ENCODE peak calls at places on chromosomes 6 and 20, in four cellular contexts. P, D, R and L are unnamed samples.

GRCh38 chr20:62772103-62772611 is 24.1 kb upstream of the MRGBP start:
- DNase-seq in P (no peak), D (no peak), R (no peak), L (no peak)

GRCh38 chr6:164097557-164098398 is 683.3 kb downstream of the QKI start:
- DNase-seq in R (peak; percentile 45), P (peak; percentile 59), D (no peak), L (peak; percentile 40)

GRCh38 chr6:142926494-142927273 is 18.3 kb downstream of the HIVEP2 start:
- DNase-seq in P (peak; percentile 38), R (peak; percentile 81), D (peak; percentile 79), L (peak; percentile 84)

GRCh38 chr6:143329323-143329722 is 121.2 kb downstream of the ADAT2 start:
- DNase-seq in R (no peak), D (no peak), P (peak; percentile 52), L (peak; percentile 9)

GRCh38 chr20:19867074-19867473 is 109.0 kb downstream of the RIN2 start:
- DNase-seq in D (no peak), P (no peak), R (no peak), L (peak; percentile 87)

GRCh38 chr6:9948600-9949138 is 466.2 kb downstream of the TFAP2A start:
- DNase-seq in R (no peak), D (no peak), P (no peak), L (peak; percentile 23)

GRCh38 chr6:156866181-156866862 is 89.1 kb downstream of the ARID1B start:
- DNase-seq in R (no peak), P (peak; percentile 61), D (peak; percentile 59), L (no peak)

GRCh38 chr20:13681248-13682125 is 42.8 kb upstream of the TASP1 start:
- DNase-seq in R (no peak), D (no peak), P (peak; percentile 34), L (no peak)

GRCh38 chr6:136173519-136174507 is 76.3 kb downstream of the MTFR2 start:
- DNase-seq in P (no peak), D (no peak), R (no peak), L (no peak)

GRCh38 chr6:166343157-166343502 is 785 bp upstream of the SFT2D1 start:
- DNase-seq in R (no peak), P (no peak), D (peak; percentile 83), L (no peak)
- H2AFZ ChIP-seq in R (no peak overlapping the region), P (peak overlapping the region; percentile 93), D (peak overlapping the region; percentile 35), L (peak overlapping the region; percentile 94)

DNA sequence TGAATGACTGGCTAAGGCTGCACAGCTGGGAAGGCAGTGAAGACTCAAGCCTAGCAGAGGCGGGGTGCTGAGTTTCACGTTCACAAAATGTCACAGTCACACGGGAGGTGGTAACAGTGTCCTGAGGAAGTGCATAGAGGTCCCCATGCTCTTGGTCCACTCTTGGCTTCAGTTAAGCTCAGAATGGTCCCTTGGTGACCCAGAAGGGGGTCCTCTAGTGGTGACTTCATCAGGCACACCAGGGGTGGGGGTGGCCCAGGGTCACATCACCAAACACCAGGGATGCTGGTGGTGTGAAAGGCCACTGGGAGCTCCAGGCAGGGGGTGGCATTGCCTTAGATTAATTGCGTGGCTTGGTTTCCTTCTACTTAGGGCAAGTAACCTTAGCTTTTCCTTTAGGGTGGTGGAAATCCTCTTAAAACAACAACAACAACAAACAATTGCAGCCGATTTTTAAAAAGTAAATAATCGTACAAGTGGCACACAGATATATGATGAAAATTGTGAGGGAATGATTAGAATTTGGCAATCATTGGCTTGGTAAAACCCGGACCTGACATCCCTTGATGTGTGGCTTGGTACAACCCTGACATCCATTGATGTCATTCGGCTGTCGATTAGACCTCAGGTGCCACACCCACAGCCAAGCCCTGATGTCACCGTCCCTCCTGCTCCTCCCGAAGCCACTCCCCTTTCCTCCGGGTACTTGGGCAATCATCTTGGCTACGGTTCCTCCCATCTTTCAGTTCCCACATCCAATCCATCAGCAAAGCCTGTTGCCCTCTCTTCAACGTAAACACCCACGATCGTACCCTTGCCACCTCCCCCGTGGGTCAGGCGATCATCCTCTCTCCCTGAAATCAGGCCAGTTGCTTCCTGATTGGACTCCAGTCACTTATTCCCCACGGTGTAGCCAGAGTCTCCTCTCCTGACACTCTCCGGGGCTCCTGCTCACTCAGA is 44.8 kb downstream of the SULF2 start:
- DNase-seq in P (no peak), D (no peak), R (peak; percentile 56), L (no peak)
- H3K9me2 ChIP-seq in P (no peaks in the 10 kb centered on the region), D (no peaks in the 10 kb centered on the region), R (no peaks in the 10 kb centered on the region), L (no peaks in the 10 kb centered on the region)

GRCh38 chr6:166338854-166339253 is 3.5 kb downstream of the SFT2D1 start:
- DNase-seq in R (no peak), D (no peak), P (no peak), L (no peak)

GRCh38 chr6:166334878-166335277 is 7.5 kb downstream of the SFT2D1 start:
- DNase-seq in R (no peak), P (no peak), D (no peak), L (no peak)

GRCh38 chr6:166333172-166333995 is 9.0 kb downstream of the SFT2D1 start:
- DNase-seq in R (no peak), D (no peak), P (no peak), L (no peak)

GRCh38 chr6:166335378-166336366 is 6.7 kb downstream of the SFT2D1 start:
- DNase-seq in P (no peak), R (no peak), D (no peak), L (no peak)

DNA sequence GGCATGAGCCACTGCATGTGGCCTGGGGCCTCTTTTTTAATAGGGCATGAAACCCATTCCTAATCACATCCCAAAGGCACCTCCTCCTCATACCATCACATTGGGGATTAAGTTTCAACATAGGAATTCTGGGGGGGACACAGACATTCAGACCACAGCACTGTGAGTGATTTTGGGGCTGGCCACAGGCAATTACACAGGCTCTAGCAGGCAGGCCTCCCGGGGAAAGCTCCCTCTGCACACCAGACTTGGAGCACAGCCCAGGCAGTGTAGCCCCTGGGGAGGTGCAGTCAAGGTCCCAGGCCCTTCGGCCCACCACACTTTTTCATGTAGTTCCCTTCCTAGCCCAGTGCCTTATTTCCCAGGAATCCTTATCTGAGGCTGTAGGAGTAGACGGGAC is 5.5 kb downstream of the SFT2D1 start:
- DNase-seq in P (no peak), D (no peak), R (no peak), L (no peak)
- H2AFZ ChIP-seq in P (no peak overlapping the region), D (no peak overlapping the region), R (no peak overlapping the region), L (no peak overlapping the region)

GRCh38 chr6:84860493-84860892 is 96.1 kb upstream of the TBX18 start:
- DNase-seq in P (no peak), R (no peak), D (no peak), L (no peak)
- H3K9me2 ChIP-seq in P (no peaks in the 10 kb centered on the region), R (no peaks in the 10 kb centered on the region), D (no peaks in the 10 kb centered on the region), L (no peaks in the 10 kb centered on the region)

GRCh38 chr6:41529049-41529448 is 17.1 kb upstream of the FOXP4 start:
- DNase-seq in D (no peak), P (no peak), R (no peak), L (no peak)

GRCh38 chr6:41529970-41530369 is 16.2 kb upstream of the FOXP4 start:
- DNase-seq in P (no peak), D (no peak), R (no peak), L (no peak)

GRCh38 chr6:41530476-41530875 is 15.7 kb upstream of the FOXP4 start:
- DNase-seq in D (no peak), P (no peak), R (no peak), L (no peak)

GRCh38 chr6:41531591-41532582 is 14.3 kb upstream of the FOXP4 start:
- DNase-seq in D (no peak), P (peak; percentile 56), R (no peak), L (peak; percentile 90)

DNA sequence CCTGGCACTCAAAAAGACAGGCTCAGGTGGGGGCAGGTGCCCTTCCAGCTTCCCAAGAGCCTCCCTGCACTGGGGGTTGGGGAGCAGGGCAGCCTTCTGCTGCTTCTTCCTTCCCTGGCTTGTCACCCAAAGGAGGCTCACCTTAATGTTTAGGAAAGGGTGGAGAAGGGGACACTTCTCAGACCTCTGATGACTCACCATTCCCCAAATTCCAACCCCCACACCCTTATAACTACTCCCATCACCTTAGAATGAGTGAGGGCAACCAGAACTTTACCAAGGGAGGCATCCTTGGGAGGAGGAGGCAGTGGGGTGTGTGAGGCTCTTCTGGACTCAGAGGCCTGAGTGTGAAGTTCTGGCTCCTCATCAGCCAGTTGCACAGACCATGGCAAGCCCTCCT is 15.2 kb upstream of the FOXP4 start:
- DNase-seq in R (no peak), D (no peak), P (peak; percentile 27), L (no peak)
- H2AFZ ChIP-seq in R (no peak overlapping the region), D (no peak overlapping the region), P (no peak overlapping the region), L (no peak overlapping the region)

GRCh38 chr6:63887011-63887751 is 251.6 kb downstream of the PHF3 start:
- DNase-seq in P (no peak), R (no peak), D (peak; percentile 41), L (no peak)
- H3K9me2 ChIP-seq in P (no peaks in the 10 kb centered on the region), R (no peaks in the 10 kb centered on the region), D (no peaks in the 10 kb centered on the region), L (no peaks in the 10 kb centered on the region)

DNA sequence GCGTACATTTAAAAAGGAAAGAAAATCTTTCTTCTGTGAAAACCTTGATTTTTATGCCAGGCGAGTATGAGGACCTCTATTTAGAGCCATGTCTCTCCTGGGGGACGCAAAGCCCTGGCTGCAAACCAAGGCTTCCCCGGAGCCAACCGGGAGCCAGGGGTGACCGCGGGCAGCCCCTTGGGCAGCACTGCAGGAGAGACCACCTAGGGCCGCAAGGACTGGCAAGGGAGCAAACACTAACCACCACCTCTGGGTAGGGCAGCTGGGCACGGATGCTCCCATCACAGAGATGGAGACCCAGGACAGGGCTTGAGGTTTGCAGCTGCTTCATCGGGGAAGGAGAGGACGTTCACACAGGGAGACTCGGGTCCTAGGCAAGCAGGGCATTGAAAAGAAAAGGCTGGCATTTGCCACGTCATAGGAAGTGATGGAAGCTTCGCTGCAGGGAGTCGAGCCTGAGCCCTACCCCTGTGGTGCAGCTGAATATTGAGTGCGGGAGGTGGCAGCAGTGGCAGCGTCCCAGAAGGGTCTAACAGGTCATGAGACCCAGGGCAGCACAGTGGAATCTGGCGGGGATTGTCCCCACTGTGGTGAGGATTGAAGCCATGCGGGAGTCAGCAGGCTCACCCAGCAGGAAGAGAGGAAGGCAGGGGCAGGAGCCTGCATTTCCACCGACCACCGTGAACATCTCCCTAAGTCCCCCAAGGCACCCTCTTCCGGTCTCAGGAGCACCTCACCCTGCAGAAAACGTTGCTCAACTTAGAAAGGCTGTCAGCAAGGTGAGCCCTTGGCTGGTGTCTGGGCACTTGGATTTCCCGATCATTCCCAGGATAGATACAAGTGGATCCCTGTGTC is 156.2 kb upstream of the CST7 start:
- DNase-seq in R (no peak), D (no peak), P (no peak), L (no peak)
- H2AFZ ChIP-seq in R (no peak overlapping the region), D (no peak overlapping the region), P (no peak overlapping the region), L (no peak overlapping the region)

GRCh38 chr6:161198781-161199505 is 74.9 kb downstream of the AGPAT4 start:
- DNase-seq in D (no peak), R (no peak), P (no peak), L (no peak)

GRCh38 chr6:161199845-161200244 is 74.0 kb downstream of the AGPAT4 start:
- DNase-seq in D (no peak), R (no peak), P (no peak), L (no peak)

GRCh38 chr6:161204866-161205557 is 68.8 kb downstream of the AGPAT4 start:
- DNase-seq in R (no peak), P (no peak), D (no peak), L (peak; percentile 28)

GRCh38 chr6:161198176-161198575 is 75.7 kb downstream of the AGPAT4 start:
- DNase-seq in R (no peak), P (peak; percentile 54), D (no peak), L (peak; percentile 45)

GRCh38 chr6:161200610-161201201 is 73.2 kb downstream of the AGPAT4 start:
- DNase-seq in D (peak; percentile 49), R (peak; percentile 32), P (no peak), L (no peak)
- H3K9me2 ChIP-seq in D (no peaks in the 10 kb centered on the region), R (no peaks in the 10 kb centered on the region), P (no peaks in the 10 kb centered on the region), L (no peaks in the 10 kb centered on the region)